ENCODE peak calls at places on chromosomes 7 and 10, in ten cellular contexts. H is colonic mucosa; O is right atrium auricular region; Y is OCI-LY7; A is CD4-positive, CD25-positive, alpha-beta regulatory T cell; W is astrocyte; D is GM23248; K is left ventricle myocardium inferior; L is IMR-90; Z is left lung. Q is an unnamed sample.
A peak's percentile ranks its signal among the peaks of the same experiment; 100 is the strongest.

GRCh38 chr7:19117081-19117869 is at the start of gene TWIST1:
- DNase-seq in H (peak; percentile 22), O (peak; percentile 75), Y (no peak), A (no peak), W (peak; percentile 87), D (peak; percentile 98), K (peak; percentile 61), L (peak; percentile 94), Z (no peak), Q (no peak)

GRCh38 chr7:131919920-131920709 is 363.7 kb upstream of the PODXL start:
- DNase-seq in H (no peak), O (no peak), Y (no peak), A (no peak), W (no peak), D (no peak), K (no peak), L (no peak), Z (no peak), Q (no peak)

GRCh38 chr10:49841615-49842180 is 79.6 kb upstream of the OGDHL start:
- DNase-seq in H (no peak), O (no peak), Y (no peak), A (no peak), W (no peak), D (no peak), K (no peak), L (no peak), Z (no peak), Q (no peak)

GRCh38 chr10:83995932-83996331 is 143.4 kb upstream of the GHITM start:
- DNase-seq in H (no peak), O (no peak), Y (no peak), A (no peak), W (no peak), D (no peak), K (no peak), L (no peak), Z (no peak), Q (no peak)

GRCh38 chr10:128854965-128855364 is 612.1 kb upstream of the MGMT start:
- DNase-seq in H (peak; percentile 75), O (peak; percentile 94), Y (no peak), A (no peak), W (peak; percentile 30), D (peak; percentile 31), K (peak; percentile 91), L (no peak), Z (peak; percentile 80), Q (no peak)

GRCh38 chr7:42222891-42223290 is 14.1 kb downstream of the GLI3 start:
- DNase-seq in H (no peak), O (no peak), Y (no peak), A (no peak), W (no peak), D (no peak), K (no peak), L (no peak), Z (no peak), Q (no peak)

GRCh38 chr7:142438235-142438922 is 180.5 kb upstream of the PRSS58 start:
- DNase-seq in H (peak; percentile 49), O (no peak), Y (peak; percentile 33), A (no peak), W (peak; percentile 14), D (peak; percentile 70), K (no peak), L (peak; percentile 64), Z (no peak), Q (peak; percentile 25)

GRCh38 chr10:18681971-18682403 is 22.8 kb downstream of the ARL5B start:
- DNase-seq in H (no peak), O (no peak), Y (no peak), A (no peak), W (peak; percentile 81), D (peak; percentile 50), K (no peak), L (peak; percentile 65), Z (no peak), Q (no peak)

GRCh38 chr10:113980408-113981087 is 63.1 kb upstream of the ADRB1 start:
- DNase-seq in H (no peak), O (no peak), Y (peak; percentile 19), A (no peak), W (no peak), D (no peak), K (no peak), L (no peak), Z (no peak), Q (no peak)

GRCh38 chr10:1572519-1573333 is 164.6 kb downstream of the ADARB2 start:
- DNase-seq in H (no peak), O (no peak), Y (no peak), A (no peak), W (no peak), D (peak; percentile 1), K (no peak), L (no peak), Z (no peak), Q (no peak)

GRCh38 chr10:75230600-75231038 is 5.1 kb downstream of the COMTD1 start:
- DNase-seq in H (peak; percentile 94), O (peak; percentile 93), Y (peak; percentile 89), A (peak; percentile 88), W (peak; percentile 63), D (peak; percentile 89), K (peak; percentile 91), L (peak; percentile 84), Z (peak; percentile 90), Q (peak; percentile 94)

GRCh38 chr10:103859161-103860141 is 4.1 kb upstream of the SH3PXD2A start:
- DNase-seq in H (peak; percentile 84), O (no peak), Y (peak; percentile 72), A (peak; percentile 37), W (peak; percentile 40), D (peak; percentile 71), K (no peak), L (peak; percentile 74), Z (no peak), Q (peak; percentile 44)

GRCh38 chr10:21670391-21670790 is 136.4 kb downstream of the MLLT10 start:
- DNase-seq in H (no peak), O (no peak), Y (peak; percentile 6), A (no peak), W (no peak), D (no peak), K (no peak), L (no peak), Z (no peak), Q (no peak)

GRCh38 chr10:86900955-86901354 is 56.5 kb downstream of the MMRN2 start:
- DNase-seq in H (peak; percentile 44), O (peak; percentile 90), Y (no peak), A (no peak), W (peak; percentile 42), D (peak; percentile 61), K (peak; percentile 83), L (peak; percentile 83), Z (peak; percentile 63), Q (no peak)

GRCh38 chr7:90404777-90405176 is 1.5 kb downstream of the CLDN12 start:
- DNase-seq in H (no peak), O (no peak), Y (no peak), A (no peak), W (no peak), D (peak; percentile 57), K (no peak), L (peak; percentile 30), Z (peak; percentile 40), Q (no peak)
- H3K27ac ChIP-seq in H (no peak overlapping the region), O (peak overlapping the region; percentile 96), Y (no peak overlapping the region), A (no peak overlapping the region), W (no peak overlapping the region), D (peak overlapping the region; percentile 96), K (peak overlapping the region; percentile 92), L (no peak overlapping the region), Z (peak overlapping the region; percentile 95), Q (no peak overlapping the region)

DNA sequence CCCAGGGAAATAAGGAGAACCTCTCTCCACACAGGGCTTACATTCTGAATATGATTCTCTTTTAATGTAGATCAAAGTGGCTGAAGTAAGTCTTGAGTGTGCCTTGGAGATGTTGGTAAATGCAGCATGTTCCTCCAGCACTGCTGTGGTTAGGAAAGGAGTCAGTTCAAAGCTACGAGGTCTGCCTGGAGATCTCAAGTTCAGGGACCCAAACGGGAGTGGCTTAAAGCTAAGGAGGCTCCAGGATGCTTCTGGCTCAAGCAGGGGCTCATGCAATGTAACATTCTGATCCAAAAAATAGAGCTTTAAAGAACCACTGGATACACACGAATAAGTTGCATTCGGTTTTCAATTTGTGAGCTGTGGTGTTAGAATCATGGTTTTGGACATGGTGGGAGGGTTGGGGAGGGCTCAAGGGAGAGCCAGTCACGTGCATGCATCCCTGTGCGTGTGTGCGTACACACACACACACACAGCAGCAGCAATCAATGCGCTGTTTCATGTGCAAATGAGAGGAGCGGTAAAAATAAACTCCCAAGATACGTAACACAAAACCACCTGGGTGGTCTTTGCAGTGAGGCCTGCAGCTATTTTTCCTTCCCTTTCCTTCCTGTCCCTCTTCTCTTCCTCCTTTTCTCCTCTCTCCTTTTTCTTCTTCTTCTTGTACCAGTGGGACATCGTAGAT is 70.5 kb downstream of the AOAH start:
- DNase-seq in H (no peak), O (no peak), Y (no peak), A (no peak), W (peak; percentile 20), D (peak; percentile 44), K (no peak), L (no peak), Z (no peak), Q (no peak)
- H3K27ac ChIP-seq in H (peak overlapping the region; percentile 31), O (no peak overlapping the region), Y (no peak overlapping the region), A (no peak overlapping the region), W (no peak overlapping the region), D (no peak overlapping the region), K (no peak overlapping the region), L (peak overlapping the region; percentile 24), Z (no peak overlapping the region), Q (no peak overlapping the region)

GRCh38 chr10:45418417-45418858 is 44.4 kb downstream of the ALOX5 start:
- DNase-seq in H (no peak), O (no peak), Y (no peak), A (no peak), W (no peak), D (no peak), K (no peak), L (no peak), Z (no peak), Q (no peak)
- H3K27ac ChIP-seq in H (peak overlapping the region; percentile 80), O (peak overlapping the region; percentile 87), Y (no peak overlapping the region), A (no peak overlapping the region), W (no peak overlapping the region), D (no peak overlapping the region), K (peak overlapping the region; percentile 94), L (no peak overlapping the region), Z (peak overlapping the region; percentile 87), Q (peak overlapping the region; percentile 82)

DNA sequence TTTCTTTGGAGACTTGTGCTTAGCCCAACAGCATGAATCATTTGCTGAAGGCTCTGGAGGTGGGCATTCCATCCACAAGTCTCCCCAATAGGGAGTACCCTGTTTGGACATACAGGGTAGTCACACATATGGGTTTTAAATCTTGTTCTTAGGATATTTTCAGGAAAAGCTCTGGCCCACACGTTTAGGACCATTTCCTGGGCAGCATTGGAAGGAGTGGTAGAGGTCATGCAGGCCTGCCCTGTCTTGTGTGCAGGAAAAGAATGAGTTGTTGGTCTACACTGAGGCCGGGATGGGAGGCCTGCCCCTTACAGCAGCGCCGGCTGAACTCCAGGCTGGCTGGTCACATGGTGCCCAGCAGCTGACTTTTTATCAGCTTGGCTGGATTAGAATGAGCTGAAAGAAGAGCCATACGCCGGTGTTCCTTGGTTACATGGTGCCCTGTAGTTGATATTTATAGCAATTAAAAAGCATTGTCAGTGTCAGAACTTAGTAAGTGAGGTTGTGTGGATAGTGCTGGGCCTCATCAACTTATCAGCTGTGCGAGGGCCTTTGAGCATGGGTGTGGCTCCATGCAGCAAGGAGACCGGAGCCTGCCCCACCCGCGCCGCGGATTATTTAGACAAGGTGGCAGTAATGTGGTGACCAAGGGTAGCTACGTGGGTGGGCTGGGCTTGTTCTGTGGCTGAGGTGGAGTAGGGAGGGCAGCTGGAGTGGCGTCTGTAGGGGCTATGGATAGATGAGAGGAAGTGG is 28.6 kb downstream of the OGDH start:
- DNase-seq in H (peak; percentile 91), O (peak; percentile 58), Y (no peak), A (no peak), W (no peak), D (peak; percentile 49), K (peak; percentile 67), L (no peak), Z (peak; percentile 59), Q (no peak)
- H3K27ac ChIP-seq in H (peak overlapping the region; percentile 91), O (peak overlapping the region; percentile 90), Y (no peak overlapping the region), A (peak overlapping the region; percentile 98), W (peak overlapping the region; percentile 89), D (peak overlapping the region; percentile 100), K (peak overlapping the region; percentile 86), L (no peak overlapping the region), Z (peak overlapping the region; percentile 74), Q (peak overlapping the region; percentile 59)

GRCh38 chr7:5390918-5391317 is 32.7 kb downstream of the TNRC18 start:
- DNase-seq in H (no peak), O (no peak), Y (no peak), A (no peak), W (no peak), D (no peak), K (no peak), L (no peak), Z (no peak), Q (no peak)
- H3K27ac ChIP-seq in H (no peak overlapping the region), O (no peak overlapping the region), Y (no peak overlapping the region), A (no peak overlapping the region), W (no peak overlapping the region), D (no peak overlapping the region), K (no peak overlapping the region), L (no peak overlapping the region), Z (no peak overlapping the region), Q (no peak overlapping the region)